ENCODE peak calls at places on chromosomes 11 and 22, in eight cellular contexts. O, V, J, H, Y, W, X and U are unnamed samples.

GRCh38 chr11:128180446-128181089 is 406.8 kb downstream of the ETS1 start:
- DNase-seq in O (no peak), V (no peak), J (no peak), H (peak), Y (no peak), W (no peak), X (peak), U (no peak)

GRCh38 chr11:116849491-116849890 is 12.1 kb upstream of the APOA1 start:
- DNase-seq in O (no peak), V (no peak), J (no peak), H (no peak), Y (no peak), W (no peak), X (no peak), U (no peak)

GRCh38 chr11:69221086-69221485 is 65.4 kb downstream of the SMIM38 start:
- DNase-seq in O (no peak), V (no peak), J (no peak), H (no peak), Y (no peak), W (no peak), X (no peak), U (no peak)

GRCh38 chr22:23218053-23218866 is 38.0 kb downstream of the BCR start:
- DNase-seq in O (no peak), V (no peak), J (no peak), H (no peak), Y (no peak), W (no peak), X (no peak), U (no peak)

GRCh38 chr11:1055109-1055703 is 18.7 kb upstream of the MUC6 start:
- DNase-seq in O (no peak), V (no peak), J (no peak), H (no peak), Y (no peak), W (no peak), X (no peak), U (no peak)

GRCh38 chr11:69647349-69647748 is 6.4 kb downstream of the CCND1 start:
- DNase-seq in O (no peak), V (no peak), J (no peak), H (no peak), Y (no peak), W (no peak), X (no peak), U (no peak)

GRCh38 chr11:46554205-46555162 is 39.3 kb downstream of the AMBRA1 start:
- DNase-seq in O (no peak), V (no peak), J (no peak), H (peak), Y (peak), W (no peak), X (peak), U (no peak)

GRCh38 chr22:50525991-50526848 is 822 bp upstream of the SCO2 start:
- DNase-seq in O (peak), V (peak), J (peak), H (peak), Y (peak), W (peak), X (peak), U (peak)

GRCh38 chr11:74004694-74005615 is 3.9 kb downstream of the UCP3 start:
- DNase-seq in O (peak), V (no peak), J (peak), H (no peak), Y (no peak), W (peak), X (no peak), U (peak)

GRCh38 chr11:126485021-126485781 is 129.7 kb downstream of the ST3GAL4 start:
- DNase-seq in O (no peak), V (no peak), J (no peak), H (peak), Y (peak), W (no peak), X (peak), U (no peak)

GRCh38 chr11:61333638-61334433 is 808 bp downstream of the TKFC start:
- DNase-seq in O (no peak), V (peak), J (no peak), H (no peak), Y (peak), W (no peak), X (no peak), U (no peak)

GRCh38 chr11:113840932-113841664 is 34.3 kb downstream of the USP28 start:
- DNase-seq in O (no peak), V (no peak), J (no peak), H (no peak), Y (peak), W (no peak), X (no peak), U (no peak)

GRCh38 chr11:102762414-102762813 is 18.0 kb downstream of the MMP10 start:
- DNase-seq in O (no peak), V (no peak), J (no peak), H (peak), Y (no peak), W (no peak), X (peak), U (no peak)

GRCh38 chr11:96748639-96749370 is 359.0 kb downstream of the JRKL start:
- DNase-seq in O (no peak), V (no peak), J (no peak), H (peak), Y (no peak), W (no peak), X (peak), U (no peak)

GRCh38 chr22:24170189-24170588 is 11.1 kb upstream of the SUSD2 start:
- DNase-seq in O (no peak), V (no peak), J (no peak), H (no peak), Y (no peak), W (no peak), X (no peak), U (no peak)

GRCh38 chr11:129598378-129598777 is 217.3 kb upstream of the TMEM45B start:
- DNase-seq in O (no peak), V (no peak), J (no peak), H (no peak), Y (no peak), W (no peak), X (no peak), U (no peak)

GRCh38 chr11:35688023-35688422 is 25.4 kb downstream of the TRIM44 start:
- DNase-seq in O (no peak), V (no peak), J (no peak), H (no peak), Y (no peak), W (no peak), X (peak), U (no peak)

GRCh38 chr11:64655901-64656601 is 65.0 kb downstream of the SLC22A12 start:
- DNase-seq in O (no peak), V (no peak), J (no peak), H (no peak), Y (no peak), W (no peak), X (no peak), U (no peak)

GRCh38 chr11:120316880-120317688 is 8.0 kb upstream of the TLCD5 start:
- DNase-seq in O (no peak), V (no peak), J (no peak), H (no peak), Y (no peak), W (no peak), X (no peak), U (no peak)

GRCh38 chr11:108220721-108221346 is 1.6 kb downstream of the NPAT start:
- DNase-seq in O (no peak), V (no peak), J (no peak), H (no peak), Y (peak), W (no peak), X (no peak), U (no peak)

GRCh38 chr22:50218153-50218995 is 17.6 kb downstream of the SELENOO start:
- DNase-seq in O (no peak), V (no peak), J (no peak), H (no peak), Y (no peak), W (no peak), X (no peak), U (no peak)

GRCh38 chr22:31286360-31287255 is 5.7 kb downstream of the PIK3IP1 start:
- DNase-seq in O (no peak), V (no peak), J (peak), H (no peak), Y (no peak), W (no peak), X (no peak), U (peak)

GRCh38 chr11:10328314-10329090 is 23.6 kb downstream of the ADM start:
- DNase-seq in O (no peak), V (no peak), J (no peak), H (peak), Y (peak), W (no peak), X (peak), U (no peak)

GRCh38 chr22:32000171-32000570 is 42.9 kb upstream of the SLC5A1 start:
- DNase-seq in O (no peak), V (no peak), J (no peak), H (no peak), Y (no peak), W (no peak), X (no peak), U (no peak)

GRCh38 chr11:72958790-72959189 is 144.6 kb downstream of the ATG16L2 start:
- DNase-seq in O (no peak), V (no peak), J (no peak), H (no peak), Y (no peak), W (no peak), X (peak), U (no peak)

GRCh38 chr11:44008698-44009097 is 39.1 kb upstream of the ACCSL start:
- DNase-seq in O (no peak), V (no peak), J (no peak), H (no peak), Y (no peak), W (no peak), X (no peak), U (no peak)

GRCh38 chr22:36455571-36456458 is 25.6 kb downstream of the TXN2 start:
- DNase-seq in O (no peak), V (no peak), J (no peak), H (no peak), Y (no peak), W (no peak), X (no peak), U (no peak)

GRCh38 chr22:24101966-24102365 is 79.3 kb upstream of the SUSD2 start:
- DNase-seq in O (no peak), V (no peak), J (no peak), H (no peak), Y (no peak), W (no peak), X (no peak), U (no peak)

GRCh38 chr22:35540600-35541253 is at the start of gene RASD2:
- DNase-seq in O (no peak), V (no peak), J (no peak), H (no peak), Y (peak), W (peak), X (no peak), U (no peak)